ENCODE peak calls at places on chromosomes 6 and 20, in ten cellular contexts. E is SK-N-SH, S is stomach, N is heart left ventricle, Z is prostate gland, W is left lung, T is tibial artery, K is body of pancreas, B is Panc1, V is right cardiac atrium. Y is an unnamed sample. For H3K4me1, the result is how much of the 10 kb centered on the place peaks cover.

GRCh38 chr6:125004198-125004597 is 42.0 kb downstream of the RNF217 start:
- DNase-seq in K (no peak), S (peak), B (no peak), E (no peak), T (no peak), W (no peak), N (peak), Z (no peak), V (no peak), Y (no peak)

GRCh38 chr6:134375199-134375598 is 57.3 kb upstream of the SGK1 start:
- DNase-seq in T (no peak), K (no peak), B (no peak), V (no peak), W (no peak), E (no peak), Z (no peak), S (no peak), N (no peak), Y (no peak)

GRCh38 chr6:40044196-40044595 is 109.9 kb upstream of the MOCS1 start:
- DNase-seq in E (no peak), S (no peak), N (no peak), V (no peak), T (no peak), K (no peak), W (no peak), Z (no peak), B (no peak), Y (no peak)

GRCh38 chr6:111551521-111552231 is 54.0 kb downstream of the TRAF3IP2 start:
- DNase-seq in K (peak), V (no peak), Z (peak), N (no peak), W (no peak), E (no peak), S (peak), B (no peak), T (no peak), Y (no peak)

GRCh38 chr6:113092795-113093194 is 745.7 kb downstream of the RFPL4B start:
- DNase-seq in T (no peak), S (no peak), K (no peak), W (no peak), B (no peak), V (no peak), Z (no peak), N (no peak), E (no peak), Y (no peak)

GRCh38 chr20:5039255-5039657 is 37.9 kb upstream of the SLC23A2 start:
- DNase-seq in K (no peak), T (no peak), N (no peak), B (no peak), Z (no peak), E (no peak), S (no peak), W (no peak), V (no peak), Y (no peak)

GRCh38 chr20:19973920-19974620 is 43.1 kb upstream of the NAA20 start:
- DNase-seq in W (peak), S (peak), K (peak), Z (peak), N (peak), V (peak), E (no peak), T (peak), B (no peak), Y (peak)

GRCh38 chr6:27545271-27546046 is 72.6 kb upstream of the ZNF184 start:
- DNase-seq in Z (no peak), W (no peak), B (peak), E (no peak), T (no peak), V (no peak), N (no peak), K (no peak), S (no peak), Y (peak)

GRCh38 chr20:32113861-32114260 is 4.3 kb downstream of the TM9SF4 start:
- DNase-seq in E (no peak), W (no peak), N (no peak), S (no peak), T (no peak), Z (no peak), B (no peak), K (no peak), V (no peak), Y (no peak)

GRCh38 chr6:18432180-18432579 is 45.0 kb downstream of the RNF144B start:
- DNase-seq in S (no peak), T (no peak), Z (no peak), E (no peak), B (peak), N (no peak), K (no peak), V (no peak), W (no peak), Y (no peak)

GRCh38 chr6:52539607-52540006 is 37.3 kb downstream of the TRAM2 start:
- DNase-seq in B (no peak), V (no peak), E (no peak), Z (no peak), T (no peak), W (no peak), K (no peak), N (no peak), S (no peak), Y (no peak)

GRCh38 chr6:84762220-84762940 is 2.0 kb downstream of the TBX18 start:
- DNase-seq in Z (no peak), V (peak), B (no peak), E (peak), S (no peak), N (no peak), K (no peak), T (peak), W (peak), Y (no peak)

GRCh38 chr20:4091332-4092135 is 76.2 kb upstream of the RNF24 start:
- DNase-seq in K (peak), N (peak), W (peak), S (peak), E (peak), V (peak), T (no peak), B (no peak), Z (peak), Y (peak)

GRCh38 chr20:24910461-24910860 is 38.6 kb upstream of the CST7 start:
- DNase-seq in K (no peak), B (no peak), S (no peak), W (peak), E (no peak), V (no peak), Z (peak), N (no peak), T (no peak), Y (no peak)

GRCh38 chr6:117448732-117449131 is 23.0 kb upstream of the ROS1 start:
- DNase-seq in Z (no peak), S (no peak), N (no peak), K (no peak), V (no peak), W (no peak), E (no peak), B (peak), T (no peak), Y (no peak)

GRCh38 chr20:56630506-56631317 is 1.6 kb downstream of the TFAP2C start:
- DNase-seq in S (no peak), N (no peak), B (no peak), V (no peak), Z (peak), E (peak), W (no peak), K (no peak), T (no peak), Y (peak)

GRCh38 chr6:53437557-53438202 is 88.9 kb upstream of the ELOVL5 start:
- DNase-seq in W (no peak), K (no peak), Z (peak), T (no peak), V (no peak), B (peak), S (no peak), N (no peak), E (peak), Y (peak)

GRCh38 chr6:140320081-140320798 is 945.8 kb upstream of the CITED2 start:
- DNase-seq in S (no peak), W (no peak), N (no peak), V (no peak), Z (no peak), E (no peak), K (no peak), T (no peak), B (no peak), Y (no peak)

GRCh38 chr20:20904171-20904831 is 191.9 kb upstream of the RALGAPA2 start:
- DNase-seq in W (no peak), N (no peak), T (no peak), E (no peak), K (no peak), B (no peak), Z (no peak), S (no peak), V (no peak), Y (no peak)

GRCh38 chr6:73732845-73733675 is 37.1 kb downstream of the CD109 start:
- DNase-seq in W (no peak), S (peak), Z (peak), K (peak), E (peak), T (peak), N (peak), B (no peak), V (peak), Y (peak)

GRCh38 chr6:53424300-53424699 is 75.5 kb upstream of the ELOVL5 start:
- DNase-seq in K (no peak), V (no peak), Z (no peak), T (no peak), B (no peak), S (no peak), E (no peak), W (no peak), N (no peak), Y (no peak)

GRCh38 chr6:139708342-139709199 is 334.1 kb upstream of the CITED2 start:
- DNase-seq in Z (no peak), T (no peak), K (peak), E (no peak), N (no peak), B (peak), S (no peak), W (no peak), V (no peak), Y (no peak)

GRCh38 chr20:53019464-53019863 is 47.3 kb downstream of the TSHZ2 start:
- DNase-seq in V (no peak), B (no peak), N (no peak), T (no peak), E (no peak), Z (no peak), S (no peak), K (no peak), W (no peak), Y (no peak)

GRCh38 chr6:158008894-158009891 is 27.5 kb downstream of the SYNJ2 start:
- DNase-seq in K (no peak), N (peak), Z (peak), S (no peak), W (peak), E (peak), V (peak), T (peak), B (no peak), Y (peak)

GRCh38 chr6:142300758-142301251 is 1.0 kb upstream of the ADGRG6 start:
- DNase-seq in N (no peak), T (no peak), S (peak), W (peak), K (peak), Z (peak), B (no peak), E (no peak), V (peak), Y (no peak)

GRCh38 chr20:23445596-23446217 is 6.2 kb downstream of the CSTL1 start:
- DNase-seq in Z (no peak), S (no peak), K (no peak), N (no peak), V (no peak), B (no peak), T (no peak), E (no peak), W (no peak), Y (no peak)

GRCh38 chr6:14211596-14211961 is 94.0 kb downstream of the CD83 start:
- DNase-seq in S (peak), B (no peak), N (peak), W (peak), Z (peak), K (peak), T (peak), E (peak), V (peak), Y (peak)

GRCh38 chr6:72374864-72375263 is 247.0 kb upstream of the KCNQ5 start:
- DNase-seq in N (no peak), B (no peak), V (no peak), T (no peak), W (no peak), K (no peak), Z (no peak), S (no peak), E (no peak), Y (no peak)

GRCh38 chr20:19775353-19776201 is 17.5 kb downstream of the RIN2 start:
- DNase-seq in T (no peak), Z (peak), N (no peak), B (no peak), K (no peak), E (no peak), W (no peak), S (peak), V (no peak), Y (no peak)

GRCh38 chr6:136201735-136202134 is 48.4 kb downstream of the MTFR2 start:
- DNase-seq in B (no peak), E (no peak), T (no peak), V (no peak), K (no peak), N (no peak), Z (no peak), S (no peak), W (no peak), Y (no peak)
- H3K4me1 ChIP-seq in B (under half), E (under half), T (under half), V (under half), K (under half), N (under half), Z (under half), S (under half), W (under half), Y (under half)

DNA sequence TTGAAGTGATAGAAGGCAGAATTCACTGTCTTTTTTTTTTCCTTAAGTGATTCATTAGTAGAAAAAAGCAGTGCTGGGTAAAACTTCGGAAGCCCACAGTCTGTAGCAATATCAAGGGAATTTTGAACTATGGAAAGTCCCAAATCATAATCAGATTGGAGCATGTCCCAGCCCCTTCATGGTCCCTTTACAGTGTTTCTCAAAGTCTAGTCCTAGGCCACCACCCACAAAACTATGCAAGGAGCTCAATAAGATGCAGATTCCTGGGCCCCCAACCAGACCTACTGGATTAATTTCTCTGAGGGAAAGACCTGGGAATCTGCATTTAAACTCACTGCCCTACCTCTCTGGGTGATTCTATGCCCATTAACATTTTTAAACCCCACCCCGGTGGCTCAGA is 22.5 kb downstream of the NEDD9 start:
- DNase-seq in Z (no peak), E (no peak), S (no peak), W (no peak), V (no peak), N (no peak), K (no peak), B (no peak), T (no peak), Y (no peak)
- H3K4me1 ChIP-seq in Z (under half), E (half or more), S (half or more), W (half or more), V (under half), N (half or more), K (half or more), B (under half), T (half or more), Y (under half)

GRCh38 chr6:24922174-24922573 is 13.6 kb downstream of the RIPOR2 start:
- DNase-seq in N (no peak), S (no peak), V (no peak), E (no peak), Z (no peak), B (no peak), K (no peak), T (no peak), W (no peak), Y (no peak)
- H3K4me1 ChIP-seq in N (under half), S (under half), V (under half), E (under half), Z (under half), B (under half), K (under half), T (under half), W (half or more), Y (under half)

GRCh38 chr20:50099121-50099520 is 13.8 kb downstream of the UBE2V1 start:
- DNase-seq in W (no peak), B (no peak), V (no peak), S (no peak), Z (no peak), K (no peak), T (no peak), N (no peak), E (no peak), Y (no peak)

GRCh38 chr20:50099565-50099991 is 13.4 kb downstream of the UBE2V1 start:
- DNase-seq in N (no peak), E (no peak), W (no peak), Z (no peak), T (no peak), B (no peak), V (no peak), S (no peak), K (no peak), Y (no peak)

GRCh38 chr20:50101900-50102299 is 11.1 kb downstream of the UBE2V1 start:
- DNase-seq in N (no peak), W (no peak), K (no peak), E (no peak), S (no peak), V (no peak), T (no peak), B (no peak), Z (no peak), Y (no peak)

GRCh38 chr20:50100552-50100951 is 12.4 kb downstream of the UBE2V1 start:
- DNase-seq in K (no peak), Z (no peak), V (no peak), T (no peak), E (no peak), W (no peak), S (no peak), B (no peak), N (no peak), Y (no peak)

DNA sequence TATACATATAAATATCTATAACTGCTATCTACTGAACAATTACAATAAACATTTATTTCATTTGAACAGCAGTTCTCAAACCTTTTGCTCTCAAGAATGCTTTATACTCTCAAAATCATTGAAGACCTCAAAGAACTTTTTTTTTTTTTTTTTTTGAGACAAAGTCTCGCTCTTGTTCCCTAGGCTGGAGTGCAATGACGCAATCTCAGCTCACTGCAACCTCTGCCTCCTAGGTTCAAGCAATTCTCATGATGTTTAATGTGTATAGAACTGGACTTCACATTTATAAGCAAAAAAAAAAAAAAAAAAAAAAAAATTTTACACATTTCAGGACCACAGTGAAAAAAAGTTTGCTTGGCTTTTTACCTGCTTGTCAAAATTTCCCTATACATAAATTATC is 11.7 kb downstream of the UBE2V1 start:
- DNase-seq in N (no peak), V (no peak), E (no peak), T (no peak), W (no peak), B (no peak), S (no peak), K (no peak), Z (no peak), Y (no peak)
- H3K4me1 ChIP-seq in N (half or more), V (under half), E (under half), T (under half), W (half or more), B (half or more), S (half or more), K (under half), Z (under half), Y (under half)

DNA sequence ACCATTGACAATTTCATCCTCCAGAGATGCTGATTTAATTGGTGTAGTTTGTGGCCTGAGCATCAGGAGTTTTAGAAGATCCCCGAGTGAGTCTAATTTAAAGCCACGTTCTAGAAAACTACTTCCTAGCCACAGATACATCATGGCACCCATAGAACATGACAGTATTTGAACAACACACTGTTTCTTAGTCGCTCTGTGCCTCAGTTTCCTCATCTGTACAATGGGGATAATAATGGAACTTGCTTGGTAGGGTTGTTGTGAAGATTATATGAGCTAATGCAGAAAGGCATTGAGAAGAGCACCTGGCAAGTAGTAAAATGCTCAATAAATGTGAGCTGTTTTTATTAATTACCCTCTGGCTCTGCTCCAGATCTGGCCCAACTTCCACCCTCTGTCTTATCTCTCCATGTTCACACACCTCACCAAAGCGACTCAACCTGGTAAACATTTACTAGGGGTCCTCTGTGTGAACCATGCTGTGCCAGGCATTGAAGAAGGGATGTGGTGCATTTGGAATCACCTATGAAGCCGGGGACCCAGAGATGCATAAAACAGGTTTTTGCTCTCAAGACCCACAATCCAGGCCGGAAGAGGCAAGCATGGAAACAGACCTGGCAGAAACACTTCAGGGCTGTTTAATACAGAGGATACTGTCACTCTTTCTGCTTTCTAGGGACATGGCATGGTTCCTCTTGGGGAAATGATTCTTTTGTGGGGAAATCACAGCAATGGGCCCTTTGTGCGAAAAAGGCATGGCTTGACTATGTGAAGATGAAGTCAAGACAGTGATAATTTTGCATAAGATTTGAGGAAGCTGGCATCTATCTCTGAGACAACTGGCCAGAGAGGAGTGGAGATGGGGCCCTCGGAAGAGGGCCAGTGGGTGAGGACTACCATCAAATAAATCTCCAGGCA is 16.2 kb upstream of the MRPS18A start:
- DNase-seq in E (no peak), T (no peak), B (no peak), V (no peak), N (no peak), K (peak), S (peak), W (no peak), Z (no peak), Y (no peak)
- H3K4me1 ChIP-seq in E (under half), T (under half), B (under half), V (under half), N (half or more), K (half or more), S (half or more), W (half or more), Z (under half), Y (under half)

GRCh38 chr6:127897437-127897836 is 3.4 kb downstream of the THEMIS start:
- DNase-seq in T (no peak), S (no peak), B (no peak), N (no peak), V (no peak), K (no peak), E (no peak), W (no peak), Z (no peak), Y (no peak)
- H3K4me1 ChIP-seq in T (under half), S (under half), B (under half), N (under half), V (under half), K (under half), E (under half), W (under half), Z (under half), Y (under half)

GRCh38 chr20:48680650-48681049 is 147.1 kb downstream of the PREX1 start:
- DNase-seq in K (no peak), Z (peak), E (no peak), S (no peak), V (no peak), N (no peak), T (no peak), B (no peak), W (no peak), Y (no peak)
- H3K4me1 ChIP-seq in K (under half), Z (under half), E (under half), S (under half), V (under half), N (under half), T (under half), B (under half), W (under half), Y (under half)

GRCh38 chr6:98831057-98832031 is 3.0 kb upstream of the POU3F2 start:
- DNase-seq in B (no peak), E (peak), N (no peak), Z (no peak), T (no peak), V (no peak), K (no peak), S (no peak), W (peak), Y (no peak)
- H3K4me1 ChIP-seq in B (under half), E (under half), N (half or more), Z (under half), T (under half), V (under half), K (under half), S (half or more), W (under half), Y (under half)

GRCh38 chr6:41565701-41566100 is 19.5 kb downstream of the FOXP4 start:
- DNase-seq in E (no peak), B (no peak), W (no peak), Z (no peak), N (no peak), S (no peak), K (no peak), T (no peak), V (no peak), Y (no peak)
- H3K4me1 ChIP-seq in E (under half), B (under half), W (under half), Z (under half), N (under half), S (half or more), K (half or more), T (under half), V (under half), Y (under half)

Y was measured in testis.